ENCODE peak calls at places on chromosomes 6 and 20, in nine cellular contexts. One of them, this sample, is unnamed.

GRCh38 chr20:270517-270916 is 13.0 kb downstream of the DEFB132 start:
- DNase-seq in psoas muscle: no peak
- DNase-seq in lung microvascular endothelial cell: no peak
- DNase-seq in Right ventricle myocardium superior: no peak
- DNase-seq in NCI-H345: no peak
- DNase-seq in left colon: no peak
- DNase-seq in stimulated activated naive B cell treated with anti-CD40 and anti-IgM and Interleukin-4, amounts not matched to agents 10 μg/mL and 1 μg/mL and 100 μg/mL, for 72 hours: no peak
- DNase-seq in M059J: no peak
- DNase-seq in aorta: no peak
- DNase-seq in this sample: no peak

GRCh38 chr20:14566505-14566904 is 229.1 kb upstream of the FLRT3 start:
- DNase-seq in aorta: no peak
- DNase-seq in left colon: no peak
- DNase-seq in M059J: no peak
- DNase-seq in lung microvascular endothelial cell: no peak
- DNase-seq in stimulated activated naive B cell treated with anti-CD40 and anti-IgM and Interleukin-4, amounts not matched to agents 10 μg/mL and 1 μg/mL and 100 μg/mL, for 72 hours: no peak
- DNase-seq in NCI-H345: no peak
- DNase-seq in Right ventricle myocardium superior: no peak
- DNase-seq in psoas muscle: no peak
- DNase-seq in this sample: no peak

GRCh38 chr20:45254867-45255266 is 503 bp upstream of the SLPI start:
- DNase-seq in NCI-H345: no peak
- DNase-seq in psoas muscle: no peak
- DNase-seq in Right ventricle myocardium superior: no peak
- DNase-seq in stimulated activated naive B cell treated with anti-CD40 and anti-IgM and Interleukin-4, amounts not matched to agents 10 μg/mL and 1 μg/mL and 100 μg/mL, for 72 hours: no peak
- DNase-seq in aorta: no peak
- DNase-seq in lung microvascular endothelial cell: no peak
- DNase-seq in M059J: peak; percentile 20
- DNase-seq in left colon: no peak
- DNase-seq in this sample: no peak

GRCh38 chr6:110518281-110518623 is 41.8 kb upstream of the SLC22A16 start:
- DNase-seq in left colon: no peak
- DNase-seq in lung microvascular endothelial cell: peak; percentile 34
- DNase-seq in Right ventricle myocardium superior: no peak
- DNase-seq in psoas muscle: no peak
- DNase-seq in stimulated activated naive B cell treated with anti-CD40 and anti-IgM and Interleukin-4, amounts not matched to agents 10 μg/mL and 1 μg/mL and 100 μg/mL, for 72 hours: no peak
- DNase-seq in M059J: peak; percentile 48
- DNase-seq in aorta: no peak
- DNase-seq in NCI-H345: no peak
- DNase-seq in this sample: no peak

GRCh38 chr20:63696311-63696627 is 183 bp upstream of the TNFRSF6B start:
- DNase-seq in M059J: peak; percentile 24
- DNase-seq in stimulated activated naive B cell treated with anti-CD40 and anti-IgM and Interleukin-4, amounts not matched to agents 10 μg/mL and 1 μg/mL and 100 μg/mL, for 72 hours: no peak
- DNase-seq in psoas muscle: no peak
- DNase-seq in Right ventricle myocardium superior: peak; percentile 40
- DNase-seq in lung microvascular endothelial cell: peak; percentile 53
- DNase-seq in aorta: peak; percentile 75
- DNase-seq in left colon: no peak
- DNase-seq in NCI-H345: no peak
- DNase-seq in this sample: peak; percentile 62

GRCh38 chr20:43787937-43788336 is 61.1 kb upstream of the GTSF1L start:
- DNase-seq in left colon: no peak
- DNase-seq in psoas muscle: no peak
- DNase-seq in M059J: no peak
- DNase-seq in lung microvascular endothelial cell: no peak
- DNase-seq in aorta: no peak
- DNase-seq in NCI-H345: no peak
- DNase-seq in stimulated activated naive B cell treated with anti-CD40 and anti-IgM and Interleukin-4, amounts not matched to agents 10 μg/mL and 1 μg/mL and 100 μg/mL, for 72 hours: no peak
- DNase-seq in Right ventricle myocardium superior: no peak
- DNase-seq in this sample: no peak

GRCh38 chr6:144162977-144163376 is 12.7 kb downstream of the STX11 start:
- DNase-seq in Right ventricle myocardium superior: no peak
- DNase-seq in psoas muscle: no peak
- DNase-seq in aorta: no peak
- DNase-seq in left colon: no peak
- DNase-seq in NCI-H345: no peak
- DNase-seq in stimulated activated naive B cell treated with anti-CD40 and anti-IgM and Interleukin-4, amounts not matched to agents 10 μg/mL and 1 μg/mL and 100 μg/mL, for 72 hours: no peak
- DNase-seq in lung microvascular endothelial cell: no peak
- DNase-seq in M059J: no peak
- DNase-seq in this sample: no peak

GRCh38 chr6:169863149-169863525 is 111.7 kb downstream of the ERMARD start:
- DNase-seq in aorta: no peak
- DNase-seq in M059J: no peak
- DNase-seq in NCI-H345: peak; percentile 87
- DNase-seq in lung microvascular endothelial cell: no peak
- DNase-seq in stimulated activated naive B cell treated with anti-CD40 and anti-IgM and Interleukin-4, amounts not matched to agents 10 μg/mL and 1 μg/mL and 100 μg/mL, for 72 hours: no peak
- DNase-seq in left colon: no peak
- DNase-seq in psoas muscle: no peak
- DNase-seq in Right ventricle myocardium superior: peak; percentile 12
- DNase-seq in this sample: no peak

GRCh38 chr20:14332796-14333345 is 4.5 kb downstream of the FLRT3 start:
- DNase-seq in lung microvascular endothelial cell: no peak
- DNase-seq in NCI-H345: no peak
- DNase-seq in M059J: no peak
- DNase-seq in stimulated activated naive B cell treated with anti-CD40 and anti-IgM and Interleukin-4, amounts not matched to agents 10 μg/mL and 1 μg/mL and 100 μg/mL, for 72 hours: no peak
- DNase-seq in Right ventricle myocardium superior: no peak
- DNase-seq in aorta: no peak
- DNase-seq in psoas muscle: no peak
- DNase-seq in left colon: no peak
- DNase-seq in this sample: no peak

This sample was measured in upper lobe of right lung.